ENCODE peak calls at places on chromosomes 5 and 9, in ten cellular contexts. C is astrocyte of the hippocampus, J is HCT116, P is OCI-LY7, F is iPS-NIHi11, O is fibroblast of the conjunctiva, M is activated T-cell treated with anti-CD3 and anti-CD28 coated beads for 48 hours, U is HuH-7.5, T is uterus, W is stomach. E is an unnamed sample.

GRCh38 chr5:96952946-96953730 is 17.3 kb downstream of the LNPEP start:
- DNase-seq in C (no peak), J (no peak), P (no peak), F (no peak), O (no peak), M (no peak), U (no peak), T (no peak), W (no peak), E (no peak)

GRCh38 chr5:56481147-56481997 is 248.2 kb upstream of the ANKRD55 start:
- DNase-seq in C (peak), J (no peak), P (peak), F (peak), O (no peak), M (peak), U (peak), T (peak), W (peak), E (no peak)

GRCh38 chr9:30289435-30289834 is 2095.0 kb upstream of the ACO1 start:
- DNase-seq in C (no peak), J (no peak), P (no peak), F (no peak), O (no peak), M (no peak), U (no peak), T (no peak), W (no peak), E (no peak)

GRCh38 chr9:109733690-109734089 is 46.3 kb upstream of the PALM2AKAP2 start:
- DNase-seq in C (peak), J (no peak), P (no peak), F (no peak), O (peak), M (no peak), U (no peak), T (no peak), W (no peak), E (no peak)

GRCh38 chr9:137516144-137516917 is 33.9 kb downstream of the PNPLA7 start:
- DNase-seq in C (no peak), J (no peak), P (no peak), F (peak), O (no peak), M (no peak), U (no peak), T (no peak), W (no peak), E (no peak)

GRCh38 chr9:69748304-69748703 is 11.5 kb downstream of the PTAR1 start:
- DNase-seq in C (no peak), J (no peak), P (no peak), F (no peak), O (no peak), M (no peak), U (no peak), T (no peak), W (no peak), E (no peak)

GRCh38 chr5:171840066-171840465 is 54.4 kb downstream of the SMIM23 start:
- DNase-seq in C (no peak), J (no peak), P (peak), F (peak), O (no peak), M (no peak), U (no peak), T (no peak), W (no peak), E (no peak)

GRCh38 chr5:78287833-78288232 is 6.7 kb downstream of the AP3B1 start:
- DNase-seq in C (peak), J (peak), P (no peak), F (peak), O (peak), M (no peak), U (no peak), T (no peak), W (no peak), E (no peak)

GRCh38 chr5:16606628-16607027 is 10.2 kb downstream of the RETREG1 start:
- DNase-seq in C (no peak), J (no peak), P (no peak), F (no peak), O (no peak), M (no peak), U (no peak), T (no peak), W (no peak), E (no peak)

GRCh38 chr9:107288701-107289100 is 5.6 kb downstream of the RAD23B start:
- DNase-seq in C (no peak), J (no peak), P (no peak), F (no peak), O (no peak), M (no peak), U (no peak), T (no peak), W (no peak), E (no peak)

GRCh38 chr5:160269017-160269416 is 39.7 kb downstream of the FABP6 start:
- DNase-seq in C (peak), J (no peak), P (no peak), F (no peak), O (peak), M (no peak), U (no peak), T (peak), W (peak), E (no peak)

GRCh38 chr5:75496026-75496425 is 15.4 kb downstream of the CERT1 start:
- DNase-seq in C (no peak), J (no peak), P (no peak), F (no peak), O (no peak), M (no peak), U (no peak), T (no peak), W (no peak), E (no peak)

GRCh38 chr9:129687391-129687790 is 21.9 kb downstream of the PRRX2 start:
- DNase-seq in C (no peak), J (no peak), P (no peak), F (no peak), O (no peak), M (no peak), U (no peak), T (no peak), W (peak), E (no peak)

GRCh38 chr5:62732677-62733121 is 154.1 kb downstream of the LRRC70 start:
- DNase-seq in C (peak), J (no peak), P (no peak), F (no peak), O (no peak), M (no peak), U (no peak), T (no peak), W (no peak), E (no peak)

GRCh38 chr5:77129386-77129785 is 42.3 kb upstream of the ZBED3 start:
- DNase-seq in C (peak), J (peak), P (peak), F (peak), O (no peak), M (peak), U (peak), T (peak), W (no peak), E (no peak)

GRCh38 chr9:134662143-134662876 is 20.7 kb downstream of the COL5A1 start:
- DNase-seq in C (peak), J (no peak), P (no peak), F (no peak), O (peak), M (no peak), U (no peak), T (peak), W (no peak), E (no peak)

GRCh38 chr5:142109356-142110045 is 922 bp downstream of the NDFIP1 start:
- DNase-seq in C (peak), J (no peak), P (peak), F (peak), O (no peak), M (no peak), U (peak), T (peak), W (no peak), E (no peak)

GRCh38 chr9:113916931-113917330 is 40.8 kb downstream of the ZNF618 start:
- DNase-seq in C (no peak), J (no peak), P (no peak), F (no peak), O (no peak), M (no peak), U (no peak), T (no peak), W (no peak), E (no peak)

GRCh38 chr5:32714836-32715235 is 3.7 kb downstream of the NPR3 start:
- DNase-seq in C (peak), J (no peak), P (no peak), F (no peak), O (no peak), M (no peak), U (no peak), T (no peak), W (no peak), E (no peak)

GRCh38 chr9:95581900-95582299 is 65.1 kb upstream of the PTCH1 start:
- DNase-seq in C (peak), J (no peak), P (no peak), F (peak), O (no peak), M (no peak), U (no peak), T (no peak), W (no peak), E (no peak)

GRCh38 chr9:87567047-87567446 is 69.4 kb downstream of the DAPK1 start:
- DNase-seq in C (no peak), J (no peak), P (no peak), F (no peak), O (no peak), M (no peak), U (no peak), T (no peak), W (peak), E (peak)

GRCh38 chr9:123601828-123602227 is 245.8 kb downstream of the CRB2 start:
- DNase-seq in C (no peak), J (no peak), P (no peak), F (no peak), O (no peak), M (no peak), U (no peak), T (no peak), W (no peak), E (no peak)

GRCh38 chr5:176391479-176391878 is 2.9 kb downstream of the HIGD2A start:
- DNase-seq in C (no peak), J (no peak), P (no peak), F (no peak), O (no peak), M (no peak), U (no peak), T (no peak), W (no peak), E (no peak)

GRCh38 chr9:124267271-124267807 is 9.6 kb downstream of the NEK6 start:
- DNase-seq in C (peak), J (no peak), P (peak), F (no peak), O (no peak), M (no peak), U (no peak), T (no peak), W (peak), E (no peak)

GRCh38 chr5:170782438-170782837 is 1.1 kb upstream of the GABRP start:
- DNase-seq in C (no peak), J (no peak), P (no peak), F (no peak), O (no peak), M (no peak), U (no peak), T (no peak), W (peak), E (no peak)

E was measured in cerebellar nuclear complex.